ENCODE peak calls at places on chromosome 20, in six cellular contexts. K, M, A, I, G and X are unnamed samples.

GRCh38 chr20:36821964-36822437 is 48.4 kb upstream of the DSN1 start:
- DNase-seq in K (no peak), M (no peak), A (peak), I (no peak), G (no peak), X (no peak)

GRCh38 chr20:51275181-51275580 is 252.3 kb upstream of the KCNG1 start:
- DNase-seq in K (no peak), M (no peak), A (no peak), I (no peak), G (no peak), X (no peak)

GRCh38 chr20:63402860-63403220 is 41.7 kb upstream of the CHRNA4 start:
- DNase-seq in K (no peak), M (no peak), A (no peak), I (no peak), G (no peak), X (no peak)

GRCh38 chr20:2276015-2276414 is 19.8 kb upstream of the TGM3 start:
- DNase-seq in K (no peak), M (no peak), A (no peak), I (no peak), G (no peak), X (no peak)

GRCh38 chr20:44056010-44056698 is 130.8 kb downstream of the JPH2 start:
- DNase-seq in K (peak), M (no peak), A (no peak), I (no peak), G (no peak), X (no peak)

GRCh38 chr20:10487354-10488115 is 52.4 kb downstream of the SLX4IP start:
- DNase-seq in K (no peak), M (peak), A (no peak), I (no peak), G (peak), X (peak)

GRCh38 chr20:41895216-41895615 is 277.0 kb upstream of the CHD6 start:
- DNase-seq in K (no peak), M (no peak), A (no peak), I (no peak), G (no peak), X (no peak)

GRCh38 chr20:10309326-10309725 is 90.7 kb downstream of the SNAP25 start:
- DNase-seq in K (no peak), M (peak), A (no peak), I (no peak), G (peak), X (peak)

GRCh38 chr20:52402514-52402913 is 210.9 kb upstream of the ZFP64 start:
- DNase-seq in K (no peak), M (no peak), A (no peak), I (no peak), G (no peak), X (no peak)

GRCh38 chr20:50056951-50057403 is 56.0 kb downstream of the UBE2V1 start:
- DNase-seq in K (no peak), M (no peak), A (no peak), I (no peak), G (no peak), X (no peak)

GRCh38 chr20:35617397-35618031 is 1.9 kb downstream of the SPAG4 start:
- DNase-seq in K (peak), M (peak), A (peak), I (peak), G (peak), X (no peak)

GRCh38 chr20:62141397-62142251 is 1.6 kb downstream of the PSMA7 start:
- DNase-seq in K (peak), M (no peak), A (no peak), I (no peak), G (peak), X (peak)

GRCh38 chr20:47620808-47621805 is 119.4 kb downstream of the NCOA3 start:
- DNase-seq in K (peak), M (peak), A (no peak), I (no peak), G (peak), X (peak)

GRCh38 chr20:33125983-33126382 is 42.0 kb upstream of the BPIFA2 start:
- DNase-seq in K (no peak), M (no peak), A (no peak), I (no peak), G (no peak), X (no peak)

GRCh38 chr20:54477556-54477955 is 2.2 kb downstream of the DOK5 start:
- DNase-seq in K (no peak), M (peak), A (no peak), I (no peak), G (no peak), X (no peak)

GRCh38 chr20:44714701-44715494 is at the start of gene CCN5:
- DNase-seq in K (peak), M (peak), A (peak), I (peak), G (peak), X (no peak)

GRCh38 chr20:19742974-19743649 is 14.9 kb upstream of the RIN2 start:
- DNase-seq in K (no peak), M (no peak), A (no peak), I (no peak), G (no peak), X (no peak)

GRCh38 chr20:58344741-58345140 is 35.2 kb downstream of the RAB22A start:
- DNase-seq in K (no peak), M (peak), A (no peak), I (no peak), G (no peak), X (no peak)

GRCh38 chr20:45872626-45873025 is 8.4 kb upstream of the ZSWIM1 start:
- DNase-seq in K (no peak), M (no peak), A (no peak), I (no peak), G (no peak), X (no peak)

GRCh38 chr20:9408422-9409300 is 105.7 kb upstream of the LAMP5 start:
- DNase-seq in K (no peak), M (peak), A (no peak), I (no peak), G (peak), X (no peak)

GRCh38 chr20:33689973-33690372 is 3.8 kb upstream of the E2F1 start:
- DNase-seq in K (no peak), M (peak), A (no peak), I (no peak), G (peak), X (peak)

GRCh38 chr20:33789109-33789857 is 21.9 kb upstream of the CHMP4B start:
- DNase-seq in K (peak), M (peak), A (no peak), I (peak), G (peak), X (no peak)

GRCh38 chr20:41376349-41376748 is 9.7 kb upstream of the EMILIN3 start:
- DNase-seq in K (no peak), M (no peak), A (no peak), I (no peak), G (no peak), X (no peak)